ENCODE peak calls at places on chromosomes 7 and 10, in five cellular contexts. C is mesenchymal stem cell, E is neuronal stem cell, J is trophoblast cell, T is H1. N is an unnamed sample.

GRCh38 chr10:86344714-86345161 is 21.9 kb downstream of the GRID1 start:
- DNase-seq in J (no peak), E (no peak), C (no peak), T (no peak), N (no peak)

GRCh38 chr7:157394246-157395191 is 57.7 kb downstream of the DNAJB6 start:
- DNase-seq in E (no peak), T (no peak), C (peak), J (no peak), N (no peak)

GRCh38 chr7:911791-912480 is 35.6 kb downstream of the GET4 start:
- DNase-seq in T (no peak), E (no peak), C (no peak), J (no peak), N (no peak)

GRCh38 chr10:13957856-13958255 is 371.1 kb downstream of the PRPF18 start:
- DNase-seq in E (no peak), T (no peak), C (no peak), J (no peak), N (no peak)

GRCh38 chr10:116771891-116772290 is 29.5 kb upstream of the HSPA12A start:
- DNase-seq in C (no peak), J (no peak), E (no peak), T (no peak), N (no peak)

GRCh38 chr10:115167716-115168115 is 74.6 kb downstream of the ATRNL1 start:
- DNase-seq in E (no peak), J (no peak), T (no peak), C (no peak), N (no peak)

GRCh38 chr7:115346685-115347084 is 424.8 kb downstream of the MDFIC start:
- DNase-seq in J (no peak), T (no peak), E (no peak), C (no peak), N (no peak)

GRCh38 chr7:104931181-104931781 is 82.7 kb upstream of the KMT2E start:
- DNase-seq in C (no peak), J (no peak), T (no peak), E (no peak), N (no peak)

GRCh38 chr10:108877130-108877529 is 1046.2 kb downstream of the XPNPEP1 start:
- DNase-seq in J (no peak), C (peak), E (peak), T (no peak), N (no peak)

GRCh38 chr10:71296086-71296485 is 23.0 kb upstream of the SLC29A3 start:
- DNase-seq in E (no peak), T (no peak), J (no peak), C (no peak), N (no peak)

GRCh38 chr10:109892885-109893284 is 30.4 kb downstream of the XPNPEP1 start:
- DNase-seq in E (peak), J (no peak), C (no peak), T (no peak), N (peak)

GRCh38 chr7:157625973-157626790 is 289.4 kb downstream of the DNAJB6 start:
- DNase-seq in J (no peak), C (no peak), E (no peak), T (no peak), N (no peak)

GRCh38 chr7:148664319-148664718 is 34.4 kb upstream of the CUL1 start:
- DNase-seq in C (peak), J (no peak), E (no peak), T (no peak), N (no peak)

GRCh38 chr10:59905735-59906416 is 480 bp downstream of the CCDC6 start:
- DNase-seq in E (no peak), C (peak), T (no peak), J (no peak), N (no peak)
- H2BK12ac ChIP-seq in E (no peak), C (no peak), T (no peak), J (peak), N (peak)

GRCh38 chr7:7257899-7258692 is 75.8 kb downstream of the C1GALT1 start:
- DNase-seq in C (peak), E (no peak), J (no peak), T (no peak), N (no peak)
- H2BK12ac ChIP-seq in C (no peak), E (no peak), J (no peak), T (no peak), N (no peak)

GRCh38 chr10:127082651-127083050 is 113.7 kb downstream of the INSYN2A start:
- DNase-seq in E (no peak), T (no peak), C (no peak), J (no peak), N (no peak)
- H2BK12ac ChIP-seq in E (no peak), T (peak), C (no peak), J (no peak), N (no peak)

GRCh38 chr7:128167316-128167691 is 73.8 kb upstream of the LEP start:
- DNase-seq in J (no peak), E (no peak), T (no peak), C (peak), N (peak)
- H2BK12ac ChIP-seq in J (no peak), E (no peak), T (no peak), C (no peak), N (no peak)

GRCh38 chr10:78656815-78657621 is 411.7 kb upstream of the ZMIZ1 start:
- DNase-seq in T (no peak), E (peak), J (no peak), C (peak), N (no peak)

GRCh38 chr10:78657622-78658165 is 411.1 kb upstream of the ZMIZ1 start:
- DNase-seq in J (peak), C (peak), T (peak), E (no peak), N (peak)

GRCh38 chr10:78656397-78656796 is 412.4 kb upstream of the ZMIZ1 start:
- DNase-seq in J (no peak), C (no peak), T (no peak), E (no peak), N (no peak)

GRCh38 chr10:78660446-78661106 is 408.2 kb upstream of the ZMIZ1 start:
- DNase-seq in E (no peak), T (no peak), J (no peak), C (no peak), N (no peak)

DNA sequence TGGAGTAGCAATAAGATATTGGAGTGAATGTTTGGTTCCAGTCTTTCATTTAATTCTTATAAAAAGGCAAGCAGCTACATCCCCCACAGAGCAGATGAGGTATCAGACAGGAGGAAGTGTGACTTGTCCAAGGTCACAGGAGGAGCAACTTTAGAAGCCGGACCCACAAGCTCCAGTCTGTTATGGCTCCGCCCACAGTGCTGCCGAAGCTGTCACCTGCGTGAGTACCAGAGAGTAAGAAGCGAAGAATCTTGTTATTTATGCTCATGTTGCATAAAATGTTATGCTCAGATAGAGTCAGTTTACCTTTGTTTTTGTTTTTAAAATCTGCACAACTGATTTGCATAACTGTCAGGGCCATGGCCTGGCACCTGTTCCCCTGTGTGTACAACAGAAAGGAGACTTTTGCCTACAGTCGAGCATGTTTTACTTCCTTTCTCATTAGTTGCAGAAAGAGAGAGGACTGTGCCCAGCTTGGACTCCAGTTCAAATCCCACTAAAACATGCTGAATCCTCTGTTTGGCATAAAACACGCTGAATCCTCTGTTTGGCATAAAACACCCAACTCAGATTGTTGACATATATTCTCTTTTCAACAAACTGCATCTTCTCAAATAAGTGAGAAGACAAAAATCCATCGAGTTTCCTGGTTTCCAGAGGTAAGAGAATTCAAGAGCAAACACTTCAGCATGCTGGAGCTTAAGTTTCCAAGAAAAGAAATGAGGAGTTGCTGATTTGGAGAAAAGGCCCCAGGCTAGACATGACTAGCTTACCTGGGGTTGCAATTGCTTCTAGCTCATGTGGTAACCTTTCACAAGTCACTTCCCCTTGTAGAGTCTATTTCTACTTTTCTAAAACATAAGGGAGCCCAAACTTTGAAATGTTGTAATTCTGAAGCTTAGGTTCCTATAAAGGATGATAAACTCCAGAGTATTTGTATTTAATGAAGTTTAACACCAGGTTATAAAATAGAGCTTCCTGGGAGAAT is 409.8 kb upstream of the ZMIZ1 start:
- DNase-seq in C (no peak), T (no peak), E (no peak), J (no peak), N (no peak)
- H2BK12ac ChIP-seq in C (no peak), T (no peak), E (no peak), J (peak), N (no peak)

DNA sequence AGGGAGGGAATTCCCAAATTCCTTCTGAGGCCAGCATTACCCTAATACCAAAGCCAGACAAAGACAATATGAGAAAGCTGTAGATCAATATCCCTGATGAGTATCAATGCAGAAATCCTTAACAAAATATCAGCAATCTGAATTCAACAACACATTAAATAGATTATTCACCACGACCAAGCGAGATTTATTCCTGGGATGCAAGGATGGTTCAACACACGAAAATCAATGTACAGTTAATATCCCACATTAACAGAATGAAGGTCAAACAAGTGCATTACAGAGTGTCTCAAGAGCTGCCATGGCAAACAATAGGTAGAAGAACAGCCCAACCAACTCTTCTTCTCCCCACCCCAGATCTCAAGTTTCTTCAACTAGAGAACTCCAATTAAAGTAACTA is 6.1 kb downstream of the ECD start:
- DNase-seq in E (no peak), J (no peak), T (no peak), C (no peak), N (no peak)
- H2BK12ac ChIP-seq in E (no peak), J (no peak), T (no peak), C (no peak), N (no peak)

GRCh38 chr7:91050677-91051076 is 213.6 kb upstream of the FZD1 start:
- DNase-seq in C (peak), J (no peak), T (no peak), E (no peak), N (no peak)

GRCh38 chr7:91046322-91047088 is 217.7 kb upstream of the FZD1 start:
- DNase-seq in E (no peak), J (no peak), C (no peak), T (no peak), N (no peak)

GRCh38 chr7:91043924-91044660 is 220.1 kb upstream of the FZD1 start:
- DNase-seq in T (no peak), C (no peak), J (no peak), E (no peak), N (peak)

GRCh38 chr7:91045626-91046025 is 218.6 kb upstream of the FZD1 start:
- DNase-seq in C (no peak), E (no peak), T (no peak), J (no peak), N (no peak)

DNA sequence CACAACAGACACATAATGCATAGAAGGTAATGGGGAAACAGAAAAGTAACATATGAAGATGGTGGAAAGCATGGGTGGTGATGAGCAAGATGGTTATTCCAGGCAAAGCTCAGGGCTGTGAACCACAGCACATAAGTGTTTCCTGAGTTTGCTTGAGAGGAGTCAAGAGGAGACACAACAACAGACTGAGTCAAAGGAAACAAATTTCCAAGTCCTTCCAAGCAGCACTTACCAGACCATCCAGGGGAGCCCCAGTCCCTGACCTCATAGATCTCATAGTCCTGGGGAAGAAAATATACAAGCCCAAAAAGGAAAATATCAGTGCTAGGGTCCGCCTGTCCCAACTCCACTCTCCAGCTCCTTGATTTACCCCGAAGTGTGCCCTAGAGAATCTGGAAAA is 216.6 kb upstream of the FZD1 start:
- DNase-seq in J (no peak), E (no peak), T (no peak), C (peak), N (no peak)
- H2BK12ac ChIP-seq in J (no peak), E (no peak), T (no peak), C (no peak), N (no peak)

GRCh38 chr7:23266918-23267317 is 20.3 kb downstream of the GPNMB start:
- DNase-seq in E (no peak), J (no peak), C (no peak), T (no peak), N (no peak)
- H2BK12ac ChIP-seq in E (no peak), J (no peak), C (no peak), T (no peak), N (no peak)

GRCh38 chr10:31587691-31588090 is 268.7 kb downstream of the ZEB1 start:
- DNase-seq in E (no peak), T (no peak), C (no peak), J (no peak), N (no peak)

GRCh38 chr10:31591569-31591968 is 272.6 kb downstream of the ZEB1 start:
- DNase-seq in C (no peak), J (no peak), E (no peak), T (no peak), N (no peak)

GRCh38 chr10:31593124-31593523 is 274.1 kb downstream of the ZEB1 start:
- DNase-seq in J (no peak), C (no peak), T (no peak), E (no peak), N (no peak)

GRCh38 chr10:31586708-31587107 is 267.7 kb downstream of the ZEB1 start:
- DNase-seq in E (no peak), J (no peak), C (no peak), T (no peak), N (no peak)

DNA sequence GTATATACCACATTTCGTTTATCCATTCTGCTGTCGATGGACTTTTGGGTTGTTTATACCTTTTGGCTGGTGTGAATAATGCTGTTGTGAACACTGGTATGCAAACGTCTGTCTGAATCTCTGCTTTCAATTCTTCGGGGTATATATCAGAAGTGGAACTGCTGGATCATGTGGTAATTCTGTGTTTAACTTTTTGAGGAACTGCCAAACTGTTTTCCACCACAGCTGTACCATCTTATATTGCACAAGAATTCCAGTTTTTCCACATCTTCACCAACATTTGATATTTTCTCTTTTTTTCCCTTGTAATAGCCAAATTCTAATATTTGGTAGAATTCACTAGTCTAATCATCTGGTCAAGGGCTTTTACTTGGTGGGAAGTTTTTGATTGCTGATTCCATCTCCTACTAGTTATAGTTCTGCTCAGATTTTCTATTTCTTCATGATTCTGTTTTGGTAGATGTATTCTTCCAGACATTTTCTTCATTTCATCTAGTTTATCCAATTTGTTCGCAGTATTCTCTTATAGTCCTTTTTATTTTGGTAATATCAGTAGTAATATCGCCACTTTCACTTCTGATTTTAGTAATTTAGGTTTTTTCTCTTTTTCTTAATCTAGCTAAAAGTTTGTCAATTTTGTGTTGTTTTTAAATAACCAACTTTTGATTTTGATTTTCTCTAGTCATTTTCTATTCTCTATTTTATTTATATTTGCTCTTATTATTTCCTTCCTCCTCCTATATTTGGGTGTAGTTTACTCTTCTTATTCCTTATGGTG is 271.2 kb downstream of the ZEB1 start:
- DNase-seq in E (no peak), J (no peak), C (no peak), T (no peak), N (no peak)
- H2BK12ac ChIP-seq in E (no peak), J (no peak), C (no peak), T (no peak), N (no peak)

DNA sequence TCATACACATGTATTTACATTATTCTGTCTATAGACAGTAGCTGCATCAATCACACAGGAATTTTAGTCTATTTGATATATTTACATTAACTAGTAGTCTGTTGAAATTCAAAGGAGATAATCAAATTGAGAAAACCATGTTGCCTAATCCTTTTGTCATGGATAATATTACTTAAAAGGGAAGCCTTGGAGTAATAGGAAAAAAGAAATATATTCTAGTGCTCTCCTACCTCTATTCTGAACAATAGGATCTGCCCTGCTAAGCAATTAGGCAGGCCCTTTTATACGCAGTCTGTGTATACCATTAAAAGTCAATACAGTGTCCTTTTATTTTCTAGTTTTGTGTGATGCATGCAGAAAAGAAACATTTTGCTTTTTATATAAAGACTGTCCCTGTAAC is 24.5 kb downstream of the UMAD1 start:
- DNase-seq in J (no peak), T (no peak), E (no peak), C (no peak), N (no peak)
- H2BK12ac ChIP-seq in J (no peak), T (no peak), E (no peak), C (no peak), N (no peak)